ENCODE peak calls at places on chromosomes 12 and 14, in seven cellular contexts. U is tibial nerve; B is cardiac fibroblast; C is CD8-positive, alpha-beta T cell; J is BJ; F is choroid plexus epithelial cell; I is adrenal gland. O is an unnamed sample.

GRCh38 chr14:54487771-54488170 is 1.0 kb downstream of the GMFB start:
- DNase-seq in U (no peak), B (peak), C (no peak), J (no peak), F (peak), I (no peak), O (no peak)

GRCh38 chr14:36048667-36049066 is 127.9 kb downstream of the PTCSC3 start:
- DNase-seq in U (no peak), B (no peak), C (no peak), J (no peak), F (no peak), I (no peak), O (no peak)

GRCh38 chr14:56170028-56170427 is 51.8 kb downstream of the PELI2 start:
- DNase-seq in U (no peak), B (peak), C (no peak), J (no peak), F (peak), I (no peak), O (no peak)

GRCh38 chr12:47221256-47222023 is 141.7 kb upstream of the AMIGO2 start:
- DNase-seq in U (no peak), B (no peak), C (no peak), J (no peak), F (no peak), I (no peak), O (no peak)

GRCh38 chr14:54040851-54041250 is 84.2 kb upstream of the BMP4 start:
- DNase-seq in U (no peak), B (no peak), C (no peak), J (no peak), F (peak), I (no peak), O (no peak)

GRCh38 chr12:49702676-49703228 is 4.5 kb downstream of the FMNL3 start:
- DNase-seq in U (no peak), B (no peak), C (no peak), J (no peak), F (peak), I (no peak), O (no peak)

GRCh38 chr12:111160350-111161142 is 208.3 kb downstream of the PHETA1 start:
- DNase-seq in U (no peak), B (no peak), C (no peak), J (no peak), F (no peak), I (no peak), O (no peak)

GRCh38 chr14:24212924-24213865 is at the start of gene CHMP4A:
- DNase-seq in U (peak), B (peak), C (peak), J (peak), F (peak), I (peak), O (peak)

GRCh38 chr12:68675098-68675842 is 11.5 kb upstream of the NUP107 start:
- DNase-seq in U (no peak), B (no peak), C (peak), J (no peak), F (no peak), I (no peak), O (no peak)

GRCh38 chr12:106304001-106304421 is 1.5 kb downstream of the TCP11L2 start:
- DNase-seq in U (no peak), B (no peak), C (no peak), J (no peak), F (no peak), I (no peak), O (no peak)

GRCh38 chr14:55979096-55979495 is 139.1 kb upstream of the PELI2 start:
- DNase-seq in U (no peak), B (no peak), C (no peak), J (no peak), F (no peak), I (no peak), O (no peak)

GRCh38 chr12:53623986-53624385 is 2.2 kb downstream of the ATF7 start:
- DNase-seq in U (no peak), B (peak), C (no peak), J (no peak), F (peak), I (no peak), O (no peak)

GRCh38 chr14:24795406-24795805 is 161.4 kb upstream of the GZMB start:
- DNase-seq in U (no peak), B (no peak), C (no peak), J (no peak), F (no peak), I (no peak), O (no peak)

GRCh38 chr14:78291958-78292357 is 121.8 kb downstream of the NRXN3 start:
- DNase-seq in U (no peak), B (no peak), C (no peak), J (no peak), F (no peak), I (no peak), O (no peak)

GRCh38 chr14:89641495-89642162 is 224.6 kb upstream of the FOXN3 start:
- DNase-seq in U (no peak), B (no peak), C (no peak), J (no peak), F (no peak), I (no peak), O (no peak)

GRCh38 chr14:85531141-85531593 is 1.2 kb downstream of the FLRT2 start:
- DNase-seq in U (peak), B (peak), C (no peak), J (no peak), F (peak), I (peak), O (no peak)

GRCh38 chr14:96037891-96038557 is 1.1 kb upstream of the C14orf132 start:
- DNase-seq in U (peak), B (peak), C (no peak), J (no peak), F (no peak), I (no peak), O (no peak)
- H3K4me3 ChIP-seq in U (no peak), B (no peak), C (no peak), J (no peak), F (no peak), I (no peak), O (no peak)

DNA sequence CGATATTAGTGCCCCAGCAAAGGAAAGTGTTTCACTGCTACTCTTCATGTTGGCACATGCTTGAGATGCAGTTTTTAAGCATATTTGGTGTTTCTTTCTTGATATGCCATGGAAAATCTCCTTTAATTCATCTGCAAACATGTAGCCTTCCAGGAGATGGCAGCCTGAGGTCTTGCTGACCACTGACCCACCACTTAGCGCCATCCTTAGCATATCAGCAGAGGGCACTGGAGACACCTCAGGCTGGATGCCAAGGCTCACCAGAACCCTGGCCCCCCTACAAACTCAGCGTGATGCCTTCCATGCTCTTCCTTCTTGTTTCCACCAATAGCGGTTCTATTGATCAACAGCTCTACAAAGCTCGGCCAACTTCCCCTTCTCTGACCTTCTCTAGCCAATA is 209.9 kb downstream of the SLC15A4 start:
- DNase-seq in U (no peak), B (no peak), C (no peak), J (no peak), F (peak), I (no peak), O (no peak)
- TF ChIP-seq CTCF in U (no peak), B (no peak), C (no peak), J (no peak), F (no peak), I (no peak), O (no peak)

GRCh38 chr12:1630081-1630826 is 1.2 kb downstream of the WNT5B start:
- DNase-seq in U (peak), B (peak), C (no peak), J (no peak), F (no peak), I (peak), O (no peak)
- H3K4me3 ChIP-seq in U (peak), B (peak), C (peak), J (peak), F (peak), I (peak), O (peak)

GRCh38 chr12:84506317-84506716 is 406.3 kb downstream of the SLC6A15 start:
- DNase-seq in U (no peak), B (peak), C (no peak), J (no peak), F (no peak), I (no peak), O (no peak)
- TF ChIP-seq CTCF in U (no peak), B (no peak), C (no peak), J (no peak), F (no peak), I (no peak), O (no peak)

GRCh38 chr14:21307641-21308040 is 27.8 kb downstream of the RPGRIP1 start:
- DNase-seq in U (no peak), B (no peak), C (no peak), J (no peak), F (no peak), I (no peak), O (no peak)

GRCh38 chr14:21308479-21309237 is 28.8 kb downstream of the RPGRIP1 start:
- DNase-seq in U (peak), B (peak), C (peak), J (peak), F (peak), I (peak), O (no peak)

GRCh38 chr14:21309956-21310355 is 30.1 kb downstream of the RPGRIP1 start:
- DNase-seq in U (no peak), B (no peak), C (no peak), J (no peak), F (no peak), I (no peak), O (no peak)

GRCh38 chr14:21309238-21309636 is 29.4 kb downstream of the RPGRIP1 start:
- DNase-seq in U (no peak), B (no peak), C (no peak), J (no peak), F (no peak), I (no peak), O (no peak)

GRCh38 chr14:21308132-21308478 is 28.2 kb downstream of the RPGRIP1 start:
- DNase-seq in U (no peak), B (no peak), C (no peak), J (no peak), F (no peak), I (no peak), O (no peak)
- H3K4me3 ChIP-seq in U (no peak), B (peak), C (peak), J (no peak), F (peak), I (peak), O (no peak)

DNA sequence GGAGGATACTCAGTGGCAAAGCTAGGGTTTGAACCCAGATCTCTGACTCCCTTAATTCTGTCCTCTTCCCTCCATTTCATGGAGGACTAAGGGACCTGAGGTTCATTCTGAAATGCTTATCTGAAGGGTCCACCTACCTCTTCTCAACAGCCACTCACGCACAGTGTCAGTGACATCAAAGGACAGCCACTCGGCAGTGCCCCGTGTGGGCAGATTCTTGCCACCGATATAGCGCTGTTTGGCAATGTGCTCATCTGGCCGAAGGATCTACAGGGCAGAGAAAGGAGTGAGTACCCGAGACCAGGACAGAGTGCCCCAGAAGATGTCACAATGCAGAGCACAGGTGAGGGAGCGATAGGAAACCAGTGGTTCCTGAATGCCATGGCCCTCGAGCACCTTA is 10.8 kb downstream of the TGFB3 start:
- DNase-seq in U (no peak), B (no peak), C (no peak), J (no peak), F (no peak), I (no peak), O (no peak)
- TF ChIP-seq CTCF in U (no peak), B (no peak), C (no peak), J (no peak), F (no peak), I (no peak), O (no peak)

GRCh38 chr14:100283984-100284881 is 22.0 kb downstream of the SLC25A29 start:
- DNase-seq in U (no peak), B (no peak), C (no peak), J (no peak), F (no peak), I (no peak), O (no peak)
- H3K4me3 ChIP-seq in U (peak), B (peak), C (no peak), J (peak), F (peak), I (peak), O (peak)

GRCh38 chr14:33184587-33184986 is 245.9 kb downstream of the NPAS3 start:
- DNase-seq in U (no peak), B (peak), C (no peak), J (no peak), F (peak), I (no peak), O (no peak)
- TF ChIP-seq CTCF in U (no peak), B (no peak), C (no peak), J (no peak), F (peak), I (peak), O (no peak)

DNA sequence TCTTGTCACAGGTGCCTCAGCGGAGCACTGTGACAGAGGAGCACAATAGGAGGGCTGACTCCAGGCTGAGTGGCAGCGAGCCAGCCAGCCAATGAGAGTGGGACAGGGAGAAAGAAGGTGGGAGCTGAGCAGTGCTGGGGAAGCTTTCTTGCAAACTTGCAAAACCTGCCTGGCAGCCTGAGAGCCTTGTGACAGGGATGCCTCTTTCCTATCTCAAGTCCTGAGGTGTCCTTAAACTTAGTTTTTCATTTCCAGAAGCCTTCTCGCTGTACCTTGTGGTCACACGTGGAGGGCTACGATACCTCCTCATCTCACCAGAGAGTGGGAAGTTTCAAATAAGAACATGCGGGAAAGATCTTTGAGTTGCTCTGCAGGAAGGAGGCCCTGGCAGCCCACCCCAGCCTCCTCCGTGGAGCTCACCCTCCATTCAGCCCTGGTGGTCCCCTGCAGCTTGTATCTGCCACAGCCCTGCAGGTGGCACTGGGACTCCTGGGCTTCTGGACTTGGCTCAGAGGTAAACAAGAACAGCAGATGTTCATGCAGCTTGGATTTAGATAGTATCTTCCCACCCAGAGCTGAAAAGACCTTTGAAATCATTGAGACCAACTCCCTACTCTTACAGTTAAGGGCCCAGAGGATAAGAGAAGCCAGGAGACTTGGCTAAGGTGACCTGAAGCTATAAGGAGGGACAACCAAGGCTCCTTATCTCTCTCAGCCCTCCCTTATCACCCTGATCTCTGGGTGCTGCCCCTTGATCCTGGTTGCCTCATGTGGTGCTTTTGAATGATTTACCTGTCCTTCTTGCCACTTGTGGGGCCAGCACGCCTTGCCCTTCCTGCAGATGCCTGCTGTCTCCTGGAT is 153.5 kb upstream of the MAX start:
- DNase-seq in U (no peak), B (no peak), C (no peak), J (no peak), F (peak), I (no peak), O (no peak)
- H3K4me3 ChIP-seq in U (no peak), B (no peak), C (no peak), J (no peak), F (no peak), I (no peak), O (no peak)

DNA sequence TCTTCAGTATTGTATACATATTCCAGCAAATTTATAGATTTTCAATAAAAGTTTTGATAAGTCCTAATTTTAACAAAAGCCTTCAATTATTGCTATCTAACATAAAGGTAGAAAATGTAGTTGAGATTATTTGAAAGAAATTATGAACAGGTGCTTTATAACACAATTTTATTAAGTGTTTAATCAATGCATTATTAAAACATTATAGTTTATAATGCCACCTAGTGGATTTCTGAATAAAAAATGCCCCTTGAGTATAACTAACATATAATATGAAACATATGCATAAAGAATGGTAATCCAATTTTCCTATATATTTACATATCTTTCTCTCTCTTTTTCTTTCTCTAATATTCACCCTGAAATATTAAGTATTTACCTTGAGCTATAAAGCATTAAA is 515.3 kb downstream of the SLC6A15 start:
- DNase-seq in U (no peak), B (peak), C (no peak), J (no peak), F (peak), I (no peak), O (no peak)
- TF ChIP-seq CTCF in U (no peak), B (no peak), C (no peak), J (peak), F (peak), I (peak), O (no peak)

O was measured in AG09309.